ENCODE peak calls at places on chromosomes 4 and X, in five cellular contexts. P is stomach; A is stimulated activated effector memory CD8-positive, alpha-beta T cell treated with anti-CD3 and anti-CD28 coated beads, Interleukin-12 subunit alpha, Interleukin-12 subunit beta, amount 100 ng/mL, for 72 hours; K is NCI-H69; Y is activated T-helper 1 cell treated with Interleukin-2 at 50 U/mL for 16 hours. F is an unnamed sample.

GRCh38 chr4:142112451-142112850 is 476.1 kb downstream of the IL15 start:
- DNase-seq in A (no peak), K (no peak), Y (no peak), P (no peak), F (no peak)

GRCh38 chr4:173508386-173509002 is 21.5 kb downstream of the HAND2 start:
- DNase-seq in P (no peak), A (no peak), K (no peak), Y (no peak), F (peak)

GRCh38 chr4:182197611-182198010 is 45.6 kb upstream of the TENM3 start:
- DNase-seq in A (no peak), P (no peak), Y (no peak), K (no peak), F (no peak)

GRCh38 chr4:142379277-142380051 is 466.6 kb downstream of the INPP4B start:
- DNase-seq in Y (no peak), K (no peak), P (no peak), A (no peak), F (no peak)

GRCh38 chr4:70943115-70943514 is 40.9 kb downstream of the MOB1B start:
- DNase-seq in K (no peak), P (no peak), Y (no peak), A (no peak), F (peak)

GRCh38 chr4:187422655-187423054 is 572.9 kb upstream of the ZFP42 start:
- DNase-seq in A (no peak), P (no peak), Y (no peak), K (no peak), F (no peak)

GRCh38 chr4:98501383-98501782 is 157.0 kb downstream of the TSPAN5 start:
- DNase-seq in Y (no peak), K (no peak), P (no peak), A (no peak), F (no peak)

GRCh38 chr4:159764343-159764952 is 661.6 kb downstream of the RAPGEF2 start:
- DNase-seq in K (peak), A (no peak), P (no peak), Y (no peak), F (peak)

GRCh38 chrX:47574096-47574553 is 8.1 kb upstream of the TIMP1 start:
- DNase-seq in Y (no peak), A (no peak), K (no peak), P (no peak), F (no peak)

F was measured in GM13977.